ENCODE peak calls at places on chromosomes 5 and 9, in four cellular contexts. U is stimulated activated CD4-positive, alpha-beta T cell treated with anti-CD3 and anti-CD28 coated beads, Interleukin-12 subunit alpha, Interleukin-12 subunit beta, amount 100 ng/mL, for 24 hours; X is activated effector memory CD4-positive, alpha-beta T cell treated with Interleukin-2 at 50 U/mL for 16 hours; B is NCI-H82. G is an unnamed sample.

GRCh38 chr5:158522001-158522400 is 577.7 kb downstream of the EBF1 start:
- DNase-seq in U (no peak), X (no peak), B (no peak), G (no peak)

GRCh38 chr9:16575142-16575877 is 295.2 kb downstream of the BNC2 start:
- DNase-seq in U (no peak), X (no peak), B (no peak), G (no peak)

GRCh38 chr5:96661841-96662724 is at the start of gene CAST:
- DNase-seq in U (peak; percentile 56), X (peak; percentile 73), B (peak; percentile 46), G (peak; percentile 33)

GRCh38 chr9:108883085-108883484 is 21.0 kb downstream of the ACTL7A start:
- DNase-seq in U (no peak), X (no peak), B (no peak), G (no peak)

GRCh38 chr9:127388037-127388855 is 8.7 kb upstream of the SLC2A8 start:
- DNase-seq in U (peak; percentile 72), X (peak; percentile 75), B (no peak), G (peak; percentile 70)

GRCh38 chr9:127225747-127226646 is 38.6 kb upstream of the GARNL3 start:
- DNase-seq in U (no peak), X (no peak), B (peak; percentile 50), G (no peak)

GRCh38 chr9:7976167-7976755 is 176.7 kb upstream of the DMAC1 start:
- DNase-seq in U (peak; percentile 23), X (peak; percentile 29), B (no peak), G (no peak)

GRCh38 chr5:170818222-170818621 is 34.7 kb downstream of the GABRP start:
- DNase-seq in U (no peak), X (no peak), B (no peak), G (no peak)

GRCh38 chr5:74061292-74061691 is 435.3 kb downstream of the ARHGEF28 start:
- DNase-seq in U (no peak), X (no peak), B (no peak), G (no peak)

GRCh38 chr9:88438819-88439218 is 50.6 kb downstream of the SPIN1 start:
- DNase-seq in U (no peak), X (no peak), B (no peak), G (no peak)

GRCh38 chr9:79662553-79662956 is 90.8 kb downstream of the TLE4 start:
- DNase-seq in U (no peak), X (no peak), B (peak; percentile 95), G (no peak)

GRCh38 chr5:2330731-2331130 is 420.7 kb downstream of the IRX2 start:
- DNase-seq in U (no peak), X (no peak), B (no peak), G (no peak)

GRCh38 chr9:97773723-97774122 is 76.6 kb upstream of the XPA start:
- DNase-seq in U (no peak), X (no peak), B (no peak), G (no peak)